ENCODE peak calls at places on chromosomes 6 and 20, in seven cellular contexts. One of them, this sample, is unnamed.

GRCh38 chr6:31272856-31273626 is 1.1 kb upstream of the HLA-C start:
- DNase-seq in GM04504: no peak
- DNase-seq in astrocyte of the spinal cord: no peak
- DNase-seq in lung: no peak
- DNase-seq in H4: no peak
- DNase-seq in stimulated activated CD4-positive, alpha-beta T cell treated with anti-CD3 and anti-CD28 coated beads, Interleukin-12 subunit alpha, Interleukin-12 subunit beta, amount 100 ng/mL, for 4 hours: no peak
- DNase-seq in glutamatergic neuron: no peak
- DNase-seq in this sample: no peak

GRCh38 chr20:41776450-41776849 is 158.3 kb upstream of the CHD6 start:
- DNase-seq in GM04504: no peak
- DNase-seq in astrocyte of the spinal cord: no peak
- DNase-seq in lung: no peak
- DNase-seq in H4: no peak
- DNase-seq in stimulated activated CD4-positive, alpha-beta T cell treated with anti-CD3 and anti-CD28 coated beads, Interleukin-12 subunit alpha, Interleukin-12 subunit beta, amount 100 ng/mL, for 4 hours: no peak
- DNase-seq in glutamatergic neuron: no peak
- DNase-seq in this sample: no peak

GRCh38 chr6:99885051-99885450 is 109.0 kb downstream of the MCHR2 start:
- DNase-seq in GM04504: no peak
- DNase-seq in astrocyte of the spinal cord: no peak
- DNase-seq in lung: no peak
- DNase-seq in H4: no peak
- DNase-seq in stimulated activated CD4-positive, alpha-beta T cell treated with anti-CD3 and anti-CD28 coated beads, Interleukin-12 subunit alpha, Interleukin-12 subunit beta, amount 100 ng/mL, for 4 hours: no peak
- DNase-seq in glutamatergic neuron: no peak
- DNase-seq in this sample: no peak

GRCh38 chr6:30007132-30007764 is 53.8 kb upstream of the POLR1H start:
- DNase-seq in GM04504: no peak
- DNase-seq in astrocyte of the spinal cord: no peak
- DNase-seq in lung: peak
- DNase-seq in H4: no peak
- DNase-seq in stimulated activated CD4-positive, alpha-beta T cell treated with anti-CD3 and anti-CD28 coated beads, Interleukin-12 subunit alpha, Interleukin-12 subunit beta, amount 100 ng/mL, for 4 hours: peak
- DNase-seq in glutamatergic neuron: no peak
- DNase-seq in this sample: no peak

GRCh38 chr6:42249279-42249678 is 31.6 kb upstream of the MRPS10 start:
- DNase-seq in GM04504: peak
- DNase-seq in astrocyte of the spinal cord: no peak
- DNase-seq in lung: no peak
- DNase-seq in H4: no peak
- DNase-seq in stimulated activated CD4-positive, alpha-beta T cell treated with anti-CD3 and anti-CD28 coated beads, Interleukin-12 subunit alpha, Interleukin-12 subunit beta, amount 100 ng/mL, for 4 hours: no peak
- DNase-seq in glutamatergic neuron: no peak
- DNase-seq in this sample: no peak

GRCh38 chr6:11368760-11369159 is 136.3 kb upstream of the NEDD9 start:
- DNase-seq in GM04504: no peak
- DNase-seq in astrocyte of the spinal cord: peak
- DNase-seq in lung: no peak
- DNase-seq in H4: no peak
- DNase-seq in stimulated activated CD4-positive, alpha-beta T cell treated with anti-CD3 and anti-CD28 coated beads, Interleukin-12 subunit alpha, Interleukin-12 subunit beta, amount 100 ng/mL, for 4 hours: no peak
- DNase-seq in glutamatergic neuron: no peak
- DNase-seq in this sample: no peak

GRCh38 chr6:2244261-2245102 is 923 bp downstream of the GMDS start:
- DNase-seq in GM04504: no peak
- DNase-seq in astrocyte of the spinal cord: no peak
- DNase-seq in lung: peak
- DNase-seq in H4: no peak
- DNase-seq in stimulated activated CD4-positive, alpha-beta T cell treated with anti-CD3 and anti-CD28 coated beads, Interleukin-12 subunit alpha, Interleukin-12 subunit beta, amount 100 ng/mL, for 4 hours: no peak
- DNase-seq in glutamatergic neuron: no peak
- DNase-seq in this sample: peak

GRCh38 chr6:149863846-149864577 is at the start of gene LRP11:
- DNase-seq in GM04504: peak
- DNase-seq in astrocyte of the spinal cord: peak
- DNase-seq in lung: peak
- DNase-seq in H4: peak
- DNase-seq in stimulated activated CD4-positive, alpha-beta T cell treated with anti-CD3 and anti-CD28 coated beads, Interleukin-12 subunit alpha, Interleukin-12 subunit beta, amount 100 ng/mL, for 4 hours: peak
- DNase-seq in glutamatergic neuron: peak
- DNase-seq in this sample: peak

GRCh38 chr6:86331265-86331840 is 606.0 kb upstream of the HTR1E start:
- DNase-seq in GM04504: no peak
- DNase-seq in astrocyte of the spinal cord: no peak
- DNase-seq in lung: no peak
- DNase-seq in H4: no peak
- DNase-seq in stimulated activated CD4-positive, alpha-beta T cell treated with anti-CD3 and anti-CD28 coated beads, Interleukin-12 subunit alpha, Interleukin-12 subunit beta, amount 100 ng/mL, for 4 hours: no peak
- DNase-seq in glutamatergic neuron: no peak
- DNase-seq in this sample: no peak

GRCh38 chr6:26260791-26261484 is 104.1 kb upstream of the BTN3A2 start:
- DNase-seq in GM04504: no peak
- DNase-seq in astrocyte of the spinal cord: no peak
- DNase-seq in lung: no peak
- DNase-seq in H4: no peak
- DNase-seq in stimulated activated CD4-positive, alpha-beta T cell treated with anti-CD3 and anti-CD28 coated beads, Interleukin-12 subunit alpha, Interleukin-12 subunit beta, amount 100 ng/mL, for 4 hours: no peak
- DNase-seq in glutamatergic neuron: no peak
- DNase-seq in this sample: no peak

GRCh38 chr6:20696676-20697075 is 162.4 kb downstream of the CDKAL1 start:
- DNase-seq in GM04504: peak
- DNase-seq in astrocyte of the spinal cord: peak
- DNase-seq in lung: no peak
- DNase-seq in H4: no peak
- DNase-seq in stimulated activated CD4-positive, alpha-beta T cell treated with anti-CD3 and anti-CD28 coated beads, Interleukin-12 subunit alpha, Interleukin-12 subunit beta, amount 100 ng/mL, for 4 hours: no peak
- DNase-seq in glutamatergic neuron: no peak
- DNase-seq in this sample: no peak

GRCh38 chr6:144344651-144345050 is 59.5 kb downstream of the UTRN start:
- DNase-seq in GM04504: no peak
- DNase-seq in astrocyte of the spinal cord: no peak
- DNase-seq in lung: no peak
- DNase-seq in H4: no peak
- DNase-seq in stimulated activated CD4-positive, alpha-beta T cell treated with anti-CD3 and anti-CD28 coated beads, Interleukin-12 subunit alpha, Interleukin-12 subunit beta, amount 100 ng/mL, for 4 hours: no peak
- DNase-seq in glutamatergic neuron: no peak
- DNase-seq in this sample: no peak

GRCh38 chr20:6665621-6666345 is 101.7 kb upstream of the BMP2 start:
- DNase-seq in GM04504: no peak
- DNase-seq in astrocyte of the spinal cord: peak
- DNase-seq in lung: no peak
- DNase-seq in H4: no peak
- DNase-seq in stimulated activated CD4-positive, alpha-beta T cell treated with anti-CD3 and anti-CD28 coated beads, Interleukin-12 subunit alpha, Interleukin-12 subunit beta, amount 100 ng/mL, for 4 hours: no peak
- DNase-seq in glutamatergic neuron: no peak
- DNase-seq in this sample: no peak

GRCh38 chr20:51156041-51156795 is 133.3 kb upstream of the KCNG1 start:
- DNase-seq in GM04504: peak
- DNase-seq in astrocyte of the spinal cord: peak
- DNase-seq in lung: peak
- DNase-seq in H4: no peak
- DNase-seq in stimulated activated CD4-positive, alpha-beta T cell treated with anti-CD3 and anti-CD28 coated beads, Interleukin-12 subunit alpha, Interleukin-12 subunit beta, amount 100 ng/mL, for 4 hours: no peak
- DNase-seq in glutamatergic neuron: no peak
- DNase-seq in this sample: no peak

GRCh38 chr6:32844839-32845372 is 1.1 kb upstream of the PSMB8 start:
- DNase-seq in GM04504: no peak
- DNase-seq in astrocyte of the spinal cord: no peak
- DNase-seq in lung: no peak
- DNase-seq in H4: no peak
- DNase-seq in stimulated activated CD4-positive, alpha-beta T cell treated with anti-CD3 and anti-CD28 coated beads, Interleukin-12 subunit alpha, Interleukin-12 subunit beta, amount 100 ng/mL, for 4 hours: no peak
- DNase-seq in glutamatergic neuron: no peak
- DNase-seq in this sample: no peak

GRCh38 chr6:57021086-57021720 is 25.3 kb upstream of the KIAA1586 start:
- DNase-seq in GM04504: peak
- DNase-seq in astrocyte of the spinal cord: peak
- DNase-seq in lung: no peak
- DNase-seq in H4: peak
- DNase-seq in stimulated activated CD4-positive, alpha-beta T cell treated with anti-CD3 and anti-CD28 coated beads, Interleukin-12 subunit alpha, Interleukin-12 subunit beta, amount 100 ng/mL, for 4 hours: no peak
- DNase-seq in glutamatergic neuron: no peak
- DNase-seq in this sample: peak

GRCh38 chr6:135814043-135814442 is 37.5 kb upstream of the PDE7B start:
- DNase-seq in GM04504: no peak
- DNase-seq in astrocyte of the spinal cord: no peak
- DNase-seq in lung: no peak
- DNase-seq in H4: no peak
- DNase-seq in stimulated activated CD4-positive, alpha-beta T cell treated with anti-CD3 and anti-CD28 coated beads, Interleukin-12 subunit alpha, Interleukin-12 subunit beta, amount 100 ng/mL, for 4 hours: no peak
- DNase-seq in glutamatergic neuron: no peak
- DNase-seq in this sample: no peak

GRCh38 chr6:83199865-83200230 is 6.7 kb downstream of the RWDD2A start:
- DNase-seq in GM04504: no peak
- DNase-seq in astrocyte of the spinal cord: peak
- DNase-seq in lung: no peak
- DNase-seq in H4: no peak
- DNase-seq in stimulated activated CD4-positive, alpha-beta T cell treated with anti-CD3 and anti-CD28 coated beads, Interleukin-12 subunit alpha, Interleukin-12 subunit beta, amount 100 ng/mL, for 4 hours: no peak
- DNase-seq in glutamatergic neuron: no peak
- DNase-seq in this sample: no peak

GRCh38 chr20:44109951-44110361 is 77.0 kb downstream of the JPH2 start:
- DNase-seq in GM04504: no peak
- DNase-seq in astrocyte of the spinal cord: no peak
- DNase-seq in lung: no peak
- DNase-seq in H4: no peak
- DNase-seq in stimulated activated CD4-positive, alpha-beta T cell treated with anti-CD3 and anti-CD28 coated beads, Interleukin-12 subunit alpha, Interleukin-12 subunit beta, amount 100 ng/mL, for 4 hours: no peak
- DNase-seq in glutamatergic neuron: no peak
- DNase-seq in this sample: peak

GRCh38 chr20:62369508-62370114 is 2.5 kb upstream of the LAMA5 start:
- DNase-seq in GM04504: no peak
- DNase-seq in astrocyte of the spinal cord: no peak
- DNase-seq in lung: no peak
- DNase-seq in H4: peak
- DNase-seq in stimulated activated CD4-positive, alpha-beta T cell treated with anti-CD3 and anti-CD28 coated beads, Interleukin-12 subunit alpha, Interleukin-12 subunit beta, amount 100 ng/mL, for 4 hours: no peak
- DNase-seq in glutamatergic neuron: peak
- DNase-seq in this sample: peak

GRCh38 chr20:42895062-42895461 is 294.6 kb downstream of the PTPRT start:
- DNase-seq in GM04504: no peak
- DNase-seq in astrocyte of the spinal cord: no peak
- DNase-seq in lung: no peak
- DNase-seq in H4: no peak
- DNase-seq in stimulated activated CD4-positive, alpha-beta T cell treated with anti-CD3 and anti-CD28 coated beads, Interleukin-12 subunit alpha, Interleukin-12 subunit beta, amount 100 ng/mL, for 4 hours: no peak
- DNase-seq in glutamatergic neuron: no peak
- DNase-seq in this sample: no peak

GRCh38 chr6:137853569-137854213 is 13.4 kb upstream of the TNFAIP3 start:
- DNase-seq in GM04504: no peak
- DNase-seq in astrocyte of the spinal cord: peak
- DNase-seq in lung: no peak
- DNase-seq in H4: no peak
- DNase-seq in stimulated activated CD4-positive, alpha-beta T cell treated with anti-CD3 and anti-CD28 coated beads, Interleukin-12 subunit alpha, Interleukin-12 subunit beta, amount 100 ng/mL, for 4 hours: no peak
- DNase-seq in glutamatergic neuron: no peak
- DNase-seq in this sample: no peak

GRCh38 chr6:582370-582769 is 74.5 kb downstream of the HUS1B start:
- DNase-seq in GM04504: no peak
- DNase-seq in astrocyte of the spinal cord: peak
- DNase-seq in lung: no peak
- DNase-seq in H4: no peak
- DNase-seq in stimulated activated CD4-positive, alpha-beta T cell treated with anti-CD3 and anti-CD28 coated beads, Interleukin-12 subunit alpha, Interleukin-12 subunit beta, amount 100 ng/mL, for 4 hours: no peak
- DNase-seq in glutamatergic neuron: peak
- DNase-seq in this sample: peak

GRCh38 chr6:166466178-166467122 is 83.7 kb upstream of the MPC1 start:
- DNase-seq in GM04504: peak
- DNase-seq in astrocyte of the spinal cord: peak
- DNase-seq in lung: peak
- DNase-seq in H4: no peak
- DNase-seq in stimulated activated CD4-positive, alpha-beta T cell treated with anti-CD3 and anti-CD28 coated beads, Interleukin-12 subunit alpha, Interleukin-12 subunit beta, amount 100 ng/mL, for 4 hours: no peak
- DNase-seq in glutamatergic neuron: peak
- DNase-seq in this sample: no peak

GRCh38 chr20:44247676-44248419 is 740 bp downstream of the GDAP1L1 start:
- DNase-seq in GM04504: peak
- DNase-seq in astrocyte of the spinal cord: peak
- DNase-seq in lung: no peak
- DNase-seq in H4: no peak
- DNase-seq in stimulated activated CD4-positive, alpha-beta T cell treated with anti-CD3 and anti-CD28 coated beads, Interleukin-12 subunit alpha, Interleukin-12 subunit beta, amount 100 ng/mL, for 4 hours: peak
- DNase-seq in glutamatergic neuron: peak
- DNase-seq in this sample: no peak

GRCh38 chr6:90413867-90414266 is 117.2 kb upstream of the BACH2 start:
- DNase-seq in GM04504: no peak
- DNase-seq in astrocyte of the spinal cord: peak
- DNase-seq in lung: no peak
- DNase-seq in H4: no peak
- DNase-seq in stimulated activated CD4-positive, alpha-beta T cell treated with anti-CD3 and anti-CD28 coated beads, Interleukin-12 subunit alpha, Interleukin-12 subunit beta, amount 100 ng/mL, for 4 hours: peak
- DNase-seq in glutamatergic neuron: peak
- DNase-seq in this sample: peak

GRCh38 chr6:15751721-15752350 is 89.0 kb upstream of the DTNBP1 start:
- DNase-seq in GM04504: no peak
- DNase-seq in astrocyte of the spinal cord: no peak
- DNase-seq in lung: no peak
- DNase-seq in H4: peak
- DNase-seq in stimulated activated CD4-positive, alpha-beta T cell treated with anti-CD3 and anti-CD28 coated beads, Interleukin-12 subunit alpha, Interleukin-12 subunit beta, amount 100 ng/mL, for 4 hours: no peak
- DNase-seq in glutamatergic neuron: no peak
- DNase-seq in this sample: no peak

GRCh38 chr6:118860880-118861279 is 33.1 kb upstream of the ASF1A start:
- DNase-seq in GM04504: no peak
- DNase-seq in astrocyte of the spinal cord: no peak
- DNase-seq in lung: no peak
- DNase-seq in H4: no peak
- DNase-seq in stimulated activated CD4-positive, alpha-beta T cell treated with anti-CD3 and anti-CD28 coated beads, Interleukin-12 subunit alpha, Interleukin-12 subunit beta, amount 100 ng/mL, for 4 hours: no peak
- DNase-seq in glutamatergic neuron: no peak
- DNase-seq in this sample: no peak

GRCh38 chr6:81750660-81751387 is 1.7 kb downstream of the TENT5A start:
- DNase-seq in GM04504: no peak
- DNase-seq in astrocyte of the spinal cord: no peak
- DNase-seq in lung: no peak
- DNase-seq in H4: no peak
- DNase-seq in stimulated activated CD4-positive, alpha-beta T cell treated with anti-CD3 and anti-CD28 coated beads, Interleukin-12 subunit alpha, Interleukin-12 subunit beta, amount 100 ng/mL, for 4 hours: no peak
- DNase-seq in glutamatergic neuron: no peak
- DNase-seq in this sample: no peak

GRCh38 chr6:15549371-15549770 is 113.5 kb downstream of the DTNBP1 start:
- DNase-seq in GM04504: no peak
- DNase-seq in astrocyte of the spinal cord: no peak
- DNase-seq in lung: no peak
- DNase-seq in H4: no peak
- DNase-seq in stimulated activated CD4-positive, alpha-beta T cell treated with anti-CD3 and anti-CD28 coated beads, Interleukin-12 subunit alpha, Interleukin-12 subunit beta, amount 100 ng/mL, for 4 hours: no peak
- DNase-seq in glutamatergic neuron: no peak
- DNase-seq in this sample: no peak

GRCh38 chr20:23187759-23188158 is 101.6 kb upstream of the CD93 start:
- DNase-seq in GM04504: no peak
- DNase-seq in astrocyte of the spinal cord: no peak
- DNase-seq in lung: no peak
- DNase-seq in H4: peak
- DNase-seq in stimulated activated CD4-positive, alpha-beta T cell treated with anti-CD3 and anti-CD28 coated beads, Interleukin-12 subunit alpha, Interleukin-12 subunit beta, amount 100 ng/mL, for 4 hours: no peak
- DNase-seq in glutamatergic neuron: no peak
- DNase-seq in this sample: peak

GRCh38 chr6:16758163-16758975 is 2.9 kb downstream of the ATXN1 start:
- DNase-seq in GM04504: no peak
- DNase-seq in astrocyte of the spinal cord: peak
- DNase-seq in lung: no peak
- DNase-seq in H4: no peak
- DNase-seq in stimulated activated CD4-positive, alpha-beta T cell treated with anti-CD3 and anti-CD28 coated beads, Interleukin-12 subunit alpha, Interleukin-12 subunit beta, amount 100 ng/mL, for 4 hours: no peak
- DNase-seq in glutamatergic neuron: no peak
- DNase-seq in this sample: no peak

GRCh38 chr6:72769459-72770125 is 147.7 kb downstream of the KCNQ5 start:
- DNase-seq in GM04504: no peak
- DNase-seq in astrocyte of the spinal cord: no peak
- DNase-seq in lung: no peak
- DNase-seq in H4: no peak
- DNase-seq in stimulated activated CD4-positive, alpha-beta T cell treated with anti-CD3 and anti-CD28 coated beads, Interleukin-12 subunit alpha, Interleukin-12 subunit beta, amount 100 ng/mL, for 4 hours: no peak
- DNase-seq in glutamatergic neuron: no peak
- DNase-seq in this sample: no peak

GRCh38 chr6:47004458-47004857 is 37.7 kb downstream of the ADGRF1 start:
- DNase-seq in GM04504: no peak
- DNase-seq in astrocyte of the spinal cord: no peak
- DNase-seq in lung: no peak
- DNase-seq in H4: no peak
- DNase-seq in stimulated activated CD4-positive, alpha-beta T cell treated with anti-CD3 and anti-CD28 coated beads, Interleukin-12 subunit alpha, Interleukin-12 subunit beta, amount 100 ng/mL, for 4 hours: no peak
- DNase-seq in glutamatergic neuron: no peak
- DNase-seq in this sample: no peak

GRCh38 chr6:28353981-28354676 is 4.4 kb downstream of the ZKSCAN3 start:
- DNase-seq in GM04504: no peak
- DNase-seq in astrocyte of the spinal cord: peak
- DNase-seq in lung: peak
- DNase-seq in H4: peak
- DNase-seq in stimulated activated CD4-positive, alpha-beta T cell treated with anti-CD3 and anti-CD28 coated beads, Interleukin-12 subunit alpha, Interleukin-12 subunit beta, amount 100 ng/mL, for 4 hours: no peak
- DNase-seq in glutamatergic neuron: no peak
- DNase-seq in this sample: peak

GRCh38 chr20:32325706-32326506 is 32.2 kb upstream of the ASXL1 start:
- DNase-seq in GM04504: no peak
- DNase-seq in astrocyte of the spinal cord: peak
- DNase-seq in lung: no peak
- DNase-seq in H4: peak
- DNase-seq in stimulated activated CD4-positive, alpha-beta T cell treated with anti-CD3 and anti-CD28 coated beads, Interleukin-12 subunit alpha, Interleukin-12 subunit beta, amount 100 ng/mL, for 4 hours: no peak
- DNase-seq in glutamatergic neuron: no peak
- DNase-seq in this sample: peak

GRCh38 chr6:82416346-82416745 is 52.7 kb downstream of the TPBG start:
- DNase-seq in GM04504: no peak
- DNase-seq in astrocyte of the spinal cord: no peak
- DNase-seq in lung: no peak
- DNase-seq in H4: no peak
- DNase-seq in stimulated activated CD4-positive, alpha-beta T cell treated with anti-CD3 and anti-CD28 coated beads, Interleukin-12 subunit alpha, Interleukin-12 subunit beta, amount 100 ng/mL, for 4 hours: no peak
- DNase-seq in glutamatergic neuron: no peak
- DNase-seq in this sample: no peak